ENCODE peak calls at places on chromosomes 6 and 20, in nine cellular contexts. One of them, this sample, is unnamed.

GRCh38 chr20:46674253-46675083 is 14.8 kb downstream of the TP53RK start:
- DNase-seq in right lobe of liver: no peak
- DNase-seq in GM10248: no peak
- DNase-seq in omental fat pad: no peak
- DNase-seq in bronchial epithelial cell: no peak
- DNase-seq in upper lobe of right lung: no peak
- DNase-seq in IMR-90: no peak
- DNase-seq in epithelial cell of esophagus: no peak
- DNase-seq in AG09309: no peak
- DNase-seq in this sample: peak

GRCh38 chr6:145015739-145016558 is 719.4 kb downstream of the EPM2A start:
- DNase-seq in right lobe of liver: no peak
- DNase-seq in GM10248: peak
- DNase-seq in omental fat pad: no peak
- DNase-seq in bronchial epithelial cell: peak
- DNase-seq in upper lobe of right lung: no peak
- DNase-seq in IMR-90: peak
- DNase-seq in epithelial cell of esophagus: peak
- DNase-seq in AG09309: peak
- DNase-seq in this sample: peak

GRCh38 chr20:35497320-35497719 is 32.1 kb downstream of the C20orf173 start:
- DNase-seq in right lobe of liver: no peak
- DNase-seq in GM10248: no peak
- DNase-seq in omental fat pad: no peak
- DNase-seq in bronchial epithelial cell: no peak
- DNase-seq in upper lobe of right lung: no peak
- DNase-seq in IMR-90: no peak
- DNase-seq in epithelial cell of esophagus: no peak
- DNase-seq in AG09309: no peak
- DNase-seq in this sample: no peak

GRCh38 chr6:44022671-44023352 is 104.4 kb downstream of the MRPL14 start:
- DNase-seq in right lobe of liver: no peak
- DNase-seq in GM10248: no peak
- DNase-seq in omental fat pad: peak
- DNase-seq in bronchial epithelial cell: no peak
- DNase-seq in upper lobe of right lung: peak
- DNase-seq in IMR-90: no peak
- DNase-seq in epithelial cell of esophagus: no peak
- DNase-seq in AG09309: no peak
- DNase-seq in this sample: no peak

GRCh38 chr6:134379086-134379485 is 61.2 kb upstream of the SGK1 start:
- DNase-seq in right lobe of liver: no peak
- DNase-seq in GM10248: peak
- DNase-seq in omental fat pad: no peak
- DNase-seq in bronchial epithelial cell: peak
- DNase-seq in upper lobe of right lung: no peak
- DNase-seq in IMR-90: no peak
- DNase-seq in epithelial cell of esophagus: peak
- DNase-seq in AG09309: no peak
- DNase-seq in this sample: no peak

GRCh38 chr6:36373368-36374009 is 14.0 kb downstream of the ETV7 start:
- DNase-seq in right lobe of liver: peak
- DNase-seq in GM10248: no peak
- DNase-seq in omental fat pad: no peak
- DNase-seq in bronchial epithelial cell: peak
- DNase-seq in upper lobe of right lung: no peak
- DNase-seq in IMR-90: no peak
- DNase-seq in epithelial cell of esophagus: peak
- DNase-seq in AG09309: no peak
- DNase-seq in this sample: no peak

GRCh38 chr6:106974337-106974998 is at the start of gene CD24:
- DNase-seq in right lobe of liver: peak
- DNase-seq in GM10248: peak
- DNase-seq in omental fat pad: no peak
- DNase-seq in bronchial epithelial cell: no peak
- DNase-seq in upper lobe of right lung: peak
- DNase-seq in IMR-90: no peak
- DNase-seq in epithelial cell of esophagus: peak
- DNase-seq in AG09309: no peak
- DNase-seq in this sample: peak

GRCh38 chr6:151071295-151071694 is 168.5 kb upstream of the AKAP12 start:
- DNase-seq in right lobe of liver: peak
- DNase-seq in GM10248: no peak
- DNase-seq in omental fat pad: no peak
- DNase-seq in bronchial epithelial cell: peak
- DNase-seq in upper lobe of right lung: no peak
- DNase-seq in IMR-90: peak
- DNase-seq in epithelial cell of esophagus: no peak
- DNase-seq in AG09309: peak
- DNase-seq in this sample: peak

GRCh38 chr6:139068846-139069245 is 40.3 kb downstream of the ABRACL start:
- DNase-seq in right lobe of liver: no peak
- DNase-seq in GM10248: no peak
- DNase-seq in omental fat pad: no peak
- DNase-seq in bronchial epithelial cell: peak
- DNase-seq in upper lobe of right lung: no peak
- DNase-seq in IMR-90: no peak
- DNase-seq in epithelial cell of esophagus: peak
- DNase-seq in AG09309: no peak
- DNase-seq in this sample: no peak

GRCh38 chr6:129108337-129108736 is 225.4 kb downstream of the LAMA2 start:
- DNase-seq in right lobe of liver: no peak
- DNase-seq in GM10248: no peak
- DNase-seq in omental fat pad: no peak
- DNase-seq in bronchial epithelial cell: no peak
- DNase-seq in upper lobe of right lung: no peak
- DNase-seq in IMR-90: no peak
- DNase-seq in epithelial cell of esophagus: no peak
- DNase-seq in AG09309: no peak
- DNase-seq in this sample: no peak

GRCh38 chr20:53434662-53435061 is 159.0 kb downstream of the ZNF217 start:
- DNase-seq in right lobe of liver: no peak
- DNase-seq in GM10248: no peak
- DNase-seq in omental fat pad: no peak
- DNase-seq in bronchial epithelial cell: peak
- DNase-seq in upper lobe of right lung: no peak
- DNase-seq in IMR-90: no peak
- DNase-seq in epithelial cell of esophagus: no peak
- DNase-seq in AG09309: no peak
- DNase-seq in this sample: no peak

GRCh38 chr20:35618372-35619131 is 2.9 kb downstream of the SPAG4 start:
- DNase-seq in right lobe of liver: peak
- DNase-seq in GM10248: no peak
- DNase-seq in omental fat pad: no peak
- DNase-seq in bronchial epithelial cell: peak
- DNase-seq in upper lobe of right lung: no peak
- DNase-seq in IMR-90: peak
- DNase-seq in epithelial cell of esophagus: peak
- DNase-seq in AG09309: no peak
- DNase-seq in this sample: peak

GRCh38 chr6:104689551-104690205 is 170.0 kb downstream of the HACE1 start:
- DNase-seq in right lobe of liver: no peak
- DNase-seq in GM10248: no peak
- DNase-seq in omental fat pad: no peak
- DNase-seq in bronchial epithelial cell: peak
- DNase-seq in upper lobe of right lung: no peak
- DNase-seq in IMR-90: peak
- DNase-seq in epithelial cell of esophagus: peak
- DNase-seq in AG09309: no peak
- DNase-seq in this sample: peak

GRCh38 chr6:108492131-108492766 is 68.5 kb upstream of the FOXO3 start:
- DNase-seq in right lobe of liver: no peak
- DNase-seq in GM10248: peak
- DNase-seq in omental fat pad: no peak
- DNase-seq in bronchial epithelial cell: peak
- DNase-seq in upper lobe of right lung: no peak
- DNase-seq in IMR-90: peak
- DNase-seq in epithelial cell of esophagus: peak
- DNase-seq in AG09309: peak
- DNase-seq in this sample: peak
- TF ChIP-seq CTCF in right lobe of liver: peak
- TF ChIP-seq CTCF in GM10248: peak
- TF ChIP-seq CTCF in omental fat pad: no peak
- TF ChIP-seq CTCF in bronchial epithelial cell: peak
- TF ChIP-seq CTCF in upper lobe of right lung: peak
- TF ChIP-seq CTCF in IMR-90: peak
- TF ChIP-seq CTCF in epithelial cell of esophagus: peak
- TF ChIP-seq CTCF in AG09309: peak
- TF ChIP-seq CTCF in this sample: peak

DNA sequence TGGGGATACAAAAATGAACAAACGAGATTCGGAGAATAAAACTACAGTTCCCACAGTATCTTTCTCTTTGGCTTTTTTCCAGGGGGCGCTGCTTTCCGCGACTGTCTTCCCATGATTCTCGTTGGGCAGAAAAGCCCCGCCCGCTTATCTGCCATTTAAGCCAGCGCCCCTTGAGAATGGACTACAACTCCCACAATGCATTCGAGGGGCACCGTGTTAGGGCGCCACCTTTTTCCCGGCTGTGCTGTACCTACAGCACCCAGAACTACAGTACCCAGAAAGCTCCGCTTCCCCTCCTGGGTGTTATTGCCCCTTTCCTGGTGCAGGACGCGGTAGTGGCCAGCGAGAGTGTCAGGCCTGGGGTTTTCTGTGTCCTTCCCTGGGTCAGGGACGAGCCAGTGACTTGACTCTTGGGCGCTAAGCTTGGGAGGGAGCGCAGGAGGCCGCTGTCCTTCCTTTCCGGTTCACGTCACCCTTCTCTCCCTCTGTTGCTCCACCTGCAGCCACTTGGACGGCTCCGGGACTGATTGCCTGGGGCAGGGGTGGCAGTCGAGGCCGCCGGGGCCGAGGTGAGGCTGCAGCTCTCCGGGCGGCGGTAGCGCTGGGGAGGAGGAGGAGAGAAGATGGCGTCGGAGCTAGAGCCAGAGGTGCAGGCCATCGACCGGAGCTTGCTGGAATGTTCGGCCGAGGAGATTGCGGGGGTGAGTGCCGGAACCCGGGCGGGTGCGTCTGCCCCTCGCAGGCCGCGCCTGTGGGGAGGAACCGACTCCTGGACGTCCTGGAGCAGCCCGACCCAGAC is at the start of gene UBR2:
- DNase-seq in right lobe of liver: peak
- DNase-seq in GM10248: peak
- DNase-seq in omental fat pad: peak
- DNase-seq in bronchial epithelial cell: peak
- DNase-seq in upper lobe of right lung: peak
- DNase-seq in IMR-90: peak
- DNase-seq in epithelial cell of esophagus: peak
- DNase-seq in AG09309: peak
- DNase-seq in this sample: peak
- TF ChIP-seq CTCF in right lobe of liver: peak
- TF ChIP-seq CTCF in GM10248: peak
- TF ChIP-seq CTCF in omental fat pad: no peak
- TF ChIP-seq CTCF in bronchial epithelial cell: peak
- TF ChIP-seq CTCF in upper lobe of right lung: peak
- TF ChIP-seq CTCF in IMR-90: peak
- TF ChIP-seq CTCF in epithelial cell of esophagus: peak
- TF ChIP-seq CTCF in AG09309: no peak
- TF ChIP-seq CTCF in this sample: no peak

GRCh38 chr6:135410856-135411255 is 86.7 kb downstream of the AHI1 start:
- DNase-seq in right lobe of liver: no peak
- DNase-seq in GM10248: no peak
- DNase-seq in omental fat pad: no peak
- DNase-seq in bronchial epithelial cell: no peak
- DNase-seq in upper lobe of right lung: no peak
- DNase-seq in IMR-90: no peak
- DNase-seq in epithelial cell of esophagus: no peak
- DNase-seq in AG09309: no peak
- DNase-seq in this sample: no peak

GRCh38 chr6:135411849-135412248 is 85.7 kb downstream of the AHI1 start:
- DNase-seq in right lobe of liver: no peak
- DNase-seq in GM10248: no peak
- DNase-seq in omental fat pad: no peak
- DNase-seq in bronchial epithelial cell: no peak
- DNase-seq in upper lobe of right lung: no peak
- DNase-seq in IMR-90: no peak
- DNase-seq in epithelial cell of esophagus: no peak
- DNase-seq in AG09309: no peak
- DNase-seq in this sample: no peak

DNA sequence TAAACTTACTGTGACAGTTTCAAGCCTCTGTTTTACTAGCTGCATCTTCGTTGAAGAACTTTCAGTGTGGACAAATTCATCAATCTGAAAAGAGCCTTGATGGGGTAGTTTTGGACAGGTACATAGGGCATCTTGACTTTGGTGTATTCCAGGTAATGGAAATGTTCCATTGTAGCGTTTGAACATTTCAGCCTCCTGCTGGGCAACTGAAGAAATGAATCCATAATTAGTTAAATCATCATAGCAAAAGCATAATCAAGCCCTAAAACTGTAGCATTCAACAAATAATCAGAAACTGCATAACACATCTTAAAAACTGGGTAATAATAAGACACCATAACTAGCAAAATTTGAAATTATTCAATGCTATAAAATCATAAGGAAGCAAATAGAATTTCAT is 86.2 kb downstream of the AHI1 start:
- DNase-seq in right lobe of liver: no peak
- DNase-seq in GM10248: no peak
- DNase-seq in omental fat pad: no peak
- DNase-seq in bronchial epithelial cell: peak
- DNase-seq in upper lobe of right lung: no peak
- DNase-seq in IMR-90: no peak
- DNase-seq in epithelial cell of esophagus: peak
- DNase-seq in AG09309: no peak
- DNase-seq in this sample: no peak
- TF ChIP-seq CTCF in right lobe of liver: no peak
- TF ChIP-seq CTCF in GM10248: no peak
- TF ChIP-seq CTCF in omental fat pad: no peak
- TF ChIP-seq CTCF in bronchial epithelial cell: peak
- TF ChIP-seq CTCF in upper lobe of right lung: no peak
- TF ChIP-seq CTCF in IMR-90: peak
- TF ChIP-seq CTCF in epithelial cell of esophagus: peak
- TF ChIP-seq CTCF in AG09309: peak
- TF ChIP-seq CTCF in this sample: peak

GRCh38 chr6:53986165-53986720 is 125.0 kb upstream of the MLIP start:
- DNase-seq in right lobe of liver: peak
- DNase-seq in GM10248: peak
- DNase-seq in omental fat pad: no peak
- DNase-seq in bronchial epithelial cell: peak
- DNase-seq in upper lobe of right lung: no peak
- DNase-seq in IMR-90: peak
- DNase-seq in epithelial cell of esophagus: peak
- DNase-seq in AG09309: peak
- DNase-seq in this sample: peak
- TF ChIP-seq CTCF in right lobe of liver: peak
- TF ChIP-seq CTCF in GM10248: peak
- TF ChIP-seq CTCF in omental fat pad: no peak
- TF ChIP-seq CTCF in bronchial epithelial cell: peak
- TF ChIP-seq CTCF in upper lobe of right lung: peak
- TF ChIP-seq CTCF in IMR-90: peak
- TF ChIP-seq CTCF in epithelial cell of esophagus: peak
- TF ChIP-seq CTCF in AG09309: peak
- TF ChIP-seq CTCF in this sample: peak

This sample was measured in astrocyte of the spinal cord.